ENCODE peak calls at places on chromosomes 11 and 22, in six cellular contexts. F, P, X, K, B and T are unnamed samples. For H3K27me3 and H3K4me1, the result is how much of the 10 kb centered on the place peaks cover.

GRCh38 chr11:96113100-96113710 is 189.3 kb upstream of the MTMR2 start:
- DNase-seq in B (no peak), K (no peak), P (no peak), F (no peak), X (no peak), T (peak)

GRCh38 chr22:26143801-26144325 is 25.4 kb upstream of the SEZ6L start:
- DNase-seq in B (no peak), P (no peak), K (no peak), X (no peak), F (no peak), T (no peak)

GRCh38 chr11:60972182-60973030 is 926 bp downstream of the CD6 start:
- DNase-seq in P (peak), K (no peak), F (no peak), B (no peak), X (peak), T (no peak)

GRCh38 chr11:82980292-82980691 is 78.8 kb downstream of the DDIAS start:
- DNase-seq in B (no peak), K (no peak), F (no peak), X (no peak), P (no peak), T (no peak)

GRCh38 chr11:94544832-94545640 is 1.3 kb downstream of the FUT4 start:
- DNase-seq in P (no peak), F (peak), K (peak), B (no peak), X (no peak), T (peak)

GRCh38 chr22:45421349-45422057 is 8.0 kb downstream of the RIBC2 start:
- DNase-seq in B (no peak), P (no peak), F (no peak), K (no peak), X (no peak), T (no peak)

GRCh38 chr11:42043312-42043711 is 583.9 kb upstream of the LRRC4C start:
- DNase-seq in K (no peak), P (no peak), X (no peak), B (no peak), F (no peak), T (no peak)

GRCh38 chr11:118610773-118611432 is 3.5 kb downstream of the PHLDB1 start:
- DNase-seq in B (no peak), P (peak), X (peak), F (peak), K (peak), T (peak)

GRCh38 chr11:28697920-28698827 is 590.0 kb downstream of the METTL15 start:
- DNase-seq in K (peak), F (peak), B (no peak), X (no peak), P (peak), T (peak)

GRCh38 chr22:37639070-37639760 is at the start of gene SH3BP1:
- DNase-seq in X (peak), K (peak), P (peak), F (no peak), B (no peak), T (peak)

GRCh38 chr11:92932023-92932422 is 37.4 kb upstream of the MTNR1B start:
- DNase-seq in X (no peak), B (no peak), K (no peak), F (no peak), P (no peak), T (no peak)

GRCh38 chr11:132590554-132590953 is 941.7 kb downstream of the OPCML start:
- DNase-seq in K (no peak), F (no peak), B (no peak), X (no peak), P (no peak), T (no peak)

GRCh38 chr11:32305460-32305859 is 129.9 kb downstream of the WT1 start:
- DNase-seq in B (no peak), K (no peak), P (no peak), X (no peak), F (no peak), T (no peak)

GRCh38 chr22:28484662-28485061 is 195.0 kb downstream of the TTC28 start:
- DNase-seq in F (no peak), K (no peak), B (no peak), P (no peak), X (no peak), T (no peak)

GRCh38 chr11:43784301-43784700 is 96.3 kb upstream of the ALKBH3 start:
- DNase-seq in B (no peak), X (no peak), P (no peak), F (no peak), K (no peak), T (no peak)

GRCh38 chr11:33375688-33376311 is 118.6 kb downstream of the HIPK3 start:
- DNase-seq in P (no peak), K (peak), B (no peak), X (no peak), F (no peak), T (peak)

GRCh38 chr22:46654426-46654825 is 34.2 kb downstream of the GRAMD4 start:
- DNase-seq in F (no peak), X (no peak), K (no peak), P (no peak), B (no peak), T (no peak)

GRCh38 chr11:19777032-19777341 is 64.3 kb downstream of the NAV2 start:
- DNase-seq in K (peak), P (no peak), F (peak), X (no peak), B (no peak), T (no peak)

GRCh38 chr22:43275545-43275981 is 67.6 kb downstream of the SCUBE1 start:
- DNase-seq in P (no peak), K (peak), X (no peak), B (no peak), F (no peak), T (no peak)

GRCh38 chr22:26431151-26431995 is 2.3 kb downstream of the ASPHD2 start:
- DNase-seq in B (no peak), F (no peak), X (no peak), P (peak), K (no peak), T (no peak)

GRCh38 chr11:1041936-1042608 is 5.6 kb upstream of the MUC6 start:
- DNase-seq in K (no peak), F (no peak), X (no peak), P (no peak), B (no peak), T (no peak)

GRCh38 chr11:829946-830294 is 2.2 kb downstream of the CRACR2B start:
- DNase-seq in X (no peak), K (no peak), P (no peak), F (no peak), B (no peak), T (no peak)

GRCh38 chr11:35059040-35059439 is 79.9 kb upstream of the CD44 start:
- DNase-seq in B (no peak), F (no peak), K (no peak), X (no peak), P (peak), T (no peak)

GRCh38 chr11:35058318-35058717 is 80.7 kb upstream of the CD44 start:
- DNase-seq in P (no peak), X (no peak), K (no peak), B (no peak), F (no peak), T (no peak)

GRCh38 chr11:35063453-35063852 is 75.5 kb upstream of the CD44 start:
- DNase-seq in X (no peak), B (no peak), F (no peak), K (no peak), P (no peak), T (no peak)

GRCh38 chr11:35064114-35064800 is 74.7 kb upstream of the CD44 start:
- DNase-seq in B (no peak), K (no peak), P (no peak), F (no peak), X (no peak), T (no peak)

DNA sequence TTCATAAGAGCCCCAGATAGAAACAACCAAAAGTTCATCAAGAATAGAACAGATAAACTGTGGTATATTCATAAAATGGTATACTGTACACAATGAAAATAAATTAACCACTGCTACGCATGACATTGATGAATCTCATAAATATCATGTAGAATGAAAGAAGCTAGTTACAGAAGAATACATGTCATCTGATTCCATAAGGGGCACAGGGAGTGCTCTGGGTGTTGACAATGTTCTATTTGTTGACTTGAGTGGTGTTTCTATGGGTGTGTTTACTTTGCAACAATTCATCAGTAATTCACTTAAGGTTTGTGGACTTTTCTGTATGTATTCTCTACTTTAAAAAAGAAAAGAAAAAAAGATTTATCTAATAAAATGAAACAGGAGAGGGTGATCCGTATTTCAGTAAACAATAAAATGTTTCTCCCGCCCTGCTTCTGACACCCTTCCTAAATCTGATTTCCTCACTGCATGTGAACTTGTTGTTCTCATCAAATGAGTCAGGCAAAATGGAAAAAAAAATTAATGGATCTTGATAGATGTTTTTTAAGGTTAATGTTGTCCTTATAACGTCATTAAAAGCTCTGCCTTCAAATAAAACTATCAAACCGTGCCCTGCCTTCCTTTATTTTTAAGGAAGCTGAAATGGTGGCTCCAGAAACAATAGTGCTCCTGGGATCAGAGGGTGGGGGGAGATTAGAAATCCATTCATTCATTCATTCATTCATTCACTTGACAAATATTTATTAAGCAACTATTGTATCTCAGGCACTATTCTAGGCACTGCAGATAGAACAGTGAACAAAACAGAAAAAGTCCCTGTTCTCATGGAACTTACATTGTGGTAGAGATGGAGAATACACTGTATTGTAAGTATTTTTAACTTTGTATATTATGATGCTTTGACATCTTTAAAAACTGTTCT is 77.2 kb upstream of the CD44 start:
- DNase-seq in B (no peak), P (no peak), F (peak), K (no peak), X (no peak), T (no peak)
- H3K27me3 ChIP-seq in B (under half), P (under half), F (under half), K (under half), X (under half), T (under half)

DNA sequence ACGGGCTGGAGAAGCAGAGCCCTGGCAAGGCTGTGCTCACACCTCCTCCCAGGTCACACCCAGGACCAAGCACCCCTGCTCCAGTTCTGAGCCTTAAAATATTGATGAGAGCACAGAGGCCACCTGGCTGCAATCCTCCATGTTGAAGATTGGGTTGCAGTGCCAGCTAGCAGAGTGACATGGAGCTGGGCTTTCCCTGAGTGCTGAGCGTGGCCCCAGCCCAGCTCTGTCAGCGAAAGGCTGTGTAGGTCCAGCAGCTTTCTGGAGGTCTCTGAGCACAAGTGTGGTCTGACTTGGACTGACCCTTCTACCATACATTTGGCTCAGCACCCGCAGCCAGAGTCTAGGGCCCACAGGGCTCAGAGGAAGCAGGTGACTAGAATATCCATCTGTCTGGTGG is 4.0 kb upstream of the CHKA start:
- DNase-seq in X (no peak), P (no peak), F (no peak), K (no peak), B (no peak), T (no peak)
- H3K4me1 ChIP-seq in X (under half), P (under half), F (under half), K (under half), B (under half), T (under half)

GRCh38 chr22:31126128-31126868 is 3.5 kb downstream of the INPP5J start:
- DNase-seq in X (no peak), K (no peak), P (no peak), F (no peak), B (no peak), T (no peak)
- H3K4me3 ChIP-seq in X (no peak), K (no peak), P (no peak), F (no peak), B (no peak), T (no peak)

GRCh38 chr11:2724653-2725366 is 25.0 kb upstream of the KCNQ1OT1 start:
- DNase-seq in F (no peak), B (no peak), K (no peak), X (no peak), P (no peak), T (no peak)

GRCh38 chr11:2728128-2728662 is 28.4 kb upstream of the KCNQ1OT1 start:
- DNase-seq in K (no peak), F (no peak), X (no peak), P (no peak), B (no peak), T (no peak)

GRCh38 chr11:2726964-2727363 is 27.2 kb upstream of the KCNQ1OT1 start:
- DNase-seq in X (no peak), K (no peak), B (no peak), F (no peak), P (no peak), T (no peak)

GRCh38 chr11:2724114-2724513 is 24.3 kb upstream of the KCNQ1OT1 start:
- DNase-seq in F (no peak), P (no peak), B (no peak), X (no peak), K (no peak), T (no peak)

DNA sequence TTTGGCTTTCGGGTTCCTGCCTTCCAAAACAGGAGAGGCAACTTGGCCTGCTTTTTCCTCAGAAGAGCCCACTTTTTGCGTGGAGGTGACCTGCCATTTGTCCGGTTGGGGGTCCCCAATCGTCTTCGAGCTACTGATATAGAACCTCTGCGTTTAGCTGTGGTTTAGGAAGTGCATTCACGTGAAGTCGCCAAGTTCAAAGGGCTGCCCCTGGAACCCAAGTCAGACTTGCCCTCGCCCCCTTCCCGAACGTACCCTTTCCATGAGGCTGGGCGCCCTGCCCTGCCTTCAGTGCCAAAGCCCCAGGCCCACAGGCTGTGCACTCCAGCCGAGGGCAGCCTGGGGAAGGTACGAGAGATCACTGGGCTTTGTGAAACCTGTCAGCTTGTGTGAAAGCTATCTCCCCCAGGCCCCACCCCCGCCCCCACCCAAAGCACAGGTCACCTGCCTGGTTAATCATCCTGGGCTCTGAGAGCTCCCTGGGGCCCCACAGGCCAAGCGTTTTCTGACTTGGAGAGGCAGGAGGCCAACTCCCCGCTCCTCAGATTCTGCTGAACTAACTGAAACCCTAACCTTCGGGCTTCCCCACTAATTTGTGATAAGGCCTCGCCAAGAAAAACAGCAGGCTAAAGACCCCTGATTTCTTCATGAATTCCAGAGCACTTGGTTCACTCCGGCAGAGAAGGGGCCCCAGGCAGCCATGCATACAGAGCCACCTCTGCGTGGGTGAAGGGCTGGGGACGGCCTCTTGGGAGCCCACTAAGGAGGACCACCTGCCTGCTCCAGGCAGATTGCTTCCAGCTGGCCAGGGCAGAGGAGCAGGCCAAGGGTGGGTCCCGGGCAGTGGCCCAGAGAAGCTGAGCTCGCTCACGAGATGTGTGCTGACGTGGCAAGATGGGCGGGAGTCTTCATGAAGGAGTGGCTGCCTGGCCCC is 25.8 kb upstream of the KCNQ1OT1 start:
- DNase-seq in B (no peak), K (no peak), P (no peak), F (no peak), X (no peak), T (no peak)
- H3K27me3 ChIP-seq in B (under half), K (half or more), P (under half), F (under half), X (under half), T (under half)

GRCh38 chr11:65489061-65489705 is 9.7 kb upstream of the MALAT1 start:
- DNase-seq in P (no peak), K (peak), B (no peak), X (no peak), F (no peak), T (no peak)
- H3K4me1 ChIP-seq in P (under half), K (half or more), B (half or more), X (under half), F (half or more), T (half or more)

GRCh38 chr11:65945430-65945911 is at the start of gene TSGA10IP:
- DNase-seq in B (no peak), P (no peak), K (peak), F (no peak), X (no peak), T (no peak)
- H3K4me3 ChIP-seq in B (no peak), P (no peak), K (peak), F (no peak), X (no peak), T (no peak)